ENCODE peak calls at places on chromosomes 1 and 21, in four cellular contexts. Y is SK-N-SH, K is endothelial cell of umbilical vein, Q is HCT116. V is an unnamed sample.

GRCh38 chr1:228515200-228515834 is 28.1 kb downstream of the RNF187 start:
- DNase-seq in Y (peak), Q (peak), K (peak), V (peak)

GRCh38 chr21:21290751-21291150 is 292.5 kb downstream of the NCAM2 start:
- DNase-seq in Q (no peak), K (no peak), Y (peak), V (no peak)

GRCh38 chr1:35448344-35448801 is 108.8 kb downstream of the KIAA0319L start:
- DNase-seq in Q (no peak), Y (no peak), K (peak), V (no peak)

GRCh38 chr1:167533851-167534300 is 15.5 kb upstream of the CD247 start:
- DNase-seq in Q (peak), K (peak), Y (peak), V (no peak)

GRCh38 chr1:153629971-153630370 is 1.7 kb downstream of the S100A1 start:
- DNase-seq in Y (no peak), Q (no peak), K (no peak), V (no peak)

GRCh38 chr1:25610822-25611630 is 5.6 kb upstream of the MAN1C1 start:
- DNase-seq in K (no peak), Q (peak), Y (peak), V (no peak)

GRCh38 chr1:170067253-170067819 is 7.2 kb downstream of the KIFAP3 start:
- DNase-seq in Y (no peak), K (peak), Q (no peak), V (no peak)

GRCh38 chr1:229230136-229230892 is 40.6 kb upstream of the RAB4A start:
- DNase-seq in Y (no peak), Q (no peak), K (no peak), V (no peak)

GRCh38 chr1:210724768-210725167 is 396.1 kb downstream of the HHAT start:
- DNase-seq in K (no peak), Q (no peak), Y (no peak), V (no peak)

GRCh38 chr21:28602581-28602980 is 390.1 kb downstream of the LTN1 start:
- DNase-seq in Q (no peak), K (no peak), Y (no peak), V (no peak)

GRCh38 chr1:16266411-16267118 is 29.6 kb upstream of the CPLANE2 start:
- DNase-seq in K (peak), Q (no peak), Y (peak), V (no peak)

GRCh38 chr1:28290851-28291250 is 31.5 kb downstream of the SESN2 start:
- DNase-seq in Y (no peak), Q (no peak), K (no peak), V (no peak)

GRCh38 chr1:4119516-4120220 is 219.6 kb upstream of the C1orf174 start:
- DNase-seq in K (no peak), Y (no peak), Q (no peak), V (no peak)

GRCh38 chr1:86489242-86489878 is 20.6 kb downstream of the CLCA1 start:
- DNase-seq in Q (no peak), K (no peak), Y (no peak), V (no peak)

GRCh38 chr1:100325415-100326324 is 26.6 kb upstream of the CDC14A start:
- DNase-seq in K (no peak), Y (no peak), Q (no peak), V (no peak)

GRCh38 chr1:37020653-37021277 is 13.6 kb downstream of the GRIK3 start:
- DNase-seq in K (peak), Y (no peak), Q (no peak), V (no peak)

GRCh38 chr1:155961937-155962336 is 16.4 kb downstream of the ARHGEF2 start:
- DNase-seq in Q (peak), Y (no peak), K (peak), V (no peak)

GRCh38 chr1:66704177-66704880 is 47.9 kb upstream of the DYNLT5 start:
- DNase-seq in K (no peak), Y (no peak), Q (no peak), V (no peak)

GRCh38 chr1:94044290-94044790 is 76.6 kb downstream of the ABCA4 start:
- DNase-seq in Y (no peak), K (peak), Q (no peak), V (no peak)

GRCh38 chr1:6447818-6448748 is 17.9 kb downstream of the TNFRSF25 start:
- DNase-seq in K (no peak), Q (peak), Y (no peak), V (no peak)

GRCh38 chr1:43806183-43806582 is 98.8 kb downstream of the ST3GAL3 start:
- DNase-seq in Y (no peak), K (no peak), Q (no peak), V (no peak)

GRCh38 chr1:7013833-7014639 is 228.8 kb downstream of the CAMTA1 start:
- DNase-seq in K (no peak), Y (no peak), Q (no peak), V (no peak)

GRCh38 chr21:16095005-16095404 is 365.2 kb downstream of the USP25 start:
- DNase-seq in Q (no peak), Y (peak), K (no peak), V (no peak)

GRCh38 chr1:59146651-59147358 is 150.1 kb upstream of the FGGY start:
- DNase-seq in K (peak), Q (no peak), Y (peak), V (no peak)

GRCh38 chr1:152967201-152967600 is 3.2 kb upstream of the SPRR4 start:
- DNase-seq in K (no peak), Y (no peak), Q (no peak), V (no peak)

GRCh38 chr1:181587870-181588438 is 104.6 kb downstream of the CACNA1E start:
- DNase-seq in Q (no peak), K (no peak), Y (peak), V (no peak)

GRCh38 chr1:246587606-246588005 is 21.4 kb downstream of the CNST start:
- DNase-seq in K (peak), Q (no peak), Y (no peak), V (no peak)

GRCh38 chr1:107750364-107750959 is 214.5 kb downstream of the VAV3 start:
- DNase-seq in K (peak), Q (peak), Y (peak), V (peak)

GRCh38 chr21:45431781-45432572 is 27.0 kb downstream of the COL18A1 start:
- DNase-seq in Q (no peak), Y (no peak), K (no peak), V (no peak)

GRCh38 chr1:208682664-208683013 is 438.5 kb upstream of the PLXNA2 start:
- DNase-seq in Q (no peak), Y (peak), K (peak), V (no peak)

GRCh38 chr1:30606166-30606565 is 117.2 kb downstream of the MATN1 start:
- DNase-seq in K (no peak), Y (no peak), Q (no peak), V (no peak)

GRCh38 chr1:60978421-60979357 is 103.7 kb upstream of the NFIA start:
- DNase-seq in Y (peak), Q (no peak), K (peak), V (peak)

GRCh38 chr1:72230746-72231145 is 51.6 kb downstream of the NEGR1 start:
- DNase-seq in Q (no peak), Y (no peak), K (peak), V (no peak)

GRCh38 chr1:226633541-226634155 is 85.1 kb downstream of the STUM start:
- DNase-seq in Q (no peak), Y (no peak), K (no peak), V (no peak)

GRCh38 chr1:28329395-28330153 is 734 bp downstream of the MED18 start:
- DNase-seq in K (peak), Q (no peak), Y (peak), V (no peak)

DNA sequence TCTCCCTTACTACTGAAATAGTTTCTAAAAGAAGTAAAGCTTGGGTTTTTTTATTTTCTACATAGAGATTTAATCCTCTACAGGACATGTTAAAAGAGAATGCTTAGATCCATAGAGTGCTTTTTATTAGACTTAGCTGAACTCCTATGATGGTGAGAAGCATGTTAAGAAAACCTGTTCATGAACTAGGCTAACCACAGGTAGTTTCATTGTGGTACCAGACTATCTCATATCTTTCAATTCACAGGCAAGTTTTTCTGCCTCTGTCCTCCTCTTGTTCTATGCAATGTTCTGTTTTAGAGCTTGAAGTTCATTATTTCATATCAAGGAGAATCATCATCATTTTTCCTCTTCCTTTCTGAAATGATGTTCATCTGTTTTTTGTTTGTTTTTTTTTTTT is 65.4 kb downstream of the ELAVL4 start:
- DNase-seq in Q (no peak), K (no peak), Y (no peak), V (no peak)
- H3K27ac ChIP-seq in Q (no peak), K (no peak), Y (no peak), V (no peak)

GRCh38 chr1:159040893-159041724 is 31.4 kb downstream of the IFI16 start:
- DNase-seq in K (no peak), Q (no peak), Y (no peak), V (no peak)

DNA sequence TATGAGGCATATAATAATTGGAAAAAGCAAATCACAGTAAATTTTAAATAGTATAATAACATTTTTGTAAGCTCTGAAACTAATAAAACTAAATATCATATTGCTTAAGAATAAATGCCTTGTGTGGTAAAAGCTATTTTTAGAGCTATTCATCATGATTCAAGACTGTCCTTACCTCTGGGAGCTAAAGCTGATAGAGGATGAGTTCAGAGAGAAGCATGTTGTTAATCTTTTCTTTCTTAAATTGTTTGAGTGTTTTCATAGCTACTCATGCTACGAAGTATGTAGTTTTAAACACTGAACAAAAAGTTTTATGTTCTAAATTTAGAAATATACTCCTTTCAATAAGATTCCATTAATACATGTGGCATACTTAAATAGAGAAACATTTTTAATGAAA is 30.5 kb downstream of the IFI16 start:
- DNase-seq in K (no peak), Q (no peak), Y (no peak), V (no peak)
- H3K9ac ChIP-seq in K (no peak), Q (no peak), Y (peak), V (no peak)

GRCh38 chr21:14384453-14384852 is 1.5 kb upstream of the HSPA13 start:
- DNase-seq in K (no peak), Q (no peak), Y (no peak), V (no peak)

GRCh38 chr21:14388282-14388681 is 5.3 kb upstream of the HSPA13 start:
- DNase-seq in Q (no peak), Y (no peak), K (no peak), V (no peak)

GRCh38 chr21:14382835-14383595 is at the start of gene HSPA13:
- DNase-seq in K (peak), Q (peak), Y (peak), V (peak)

GRCh38 chr21:14382486-14382834 is 486 bp downstream of the HSPA13 start:
- DNase-seq in Q (no peak), K (no peak), Y (no peak), V (no peak)

GRCh38 chr21:14383596-14384210 is 757 bp upstream of the HSPA13 start:
- DNase-seq in Y (no peak), Q (no peak), K (no peak), V (no peak)
- TF ChIP-seq POLR2AphosphoS5 in Y (no peak), Q (no peak), K (no peak), V (no peak)

DNA sequence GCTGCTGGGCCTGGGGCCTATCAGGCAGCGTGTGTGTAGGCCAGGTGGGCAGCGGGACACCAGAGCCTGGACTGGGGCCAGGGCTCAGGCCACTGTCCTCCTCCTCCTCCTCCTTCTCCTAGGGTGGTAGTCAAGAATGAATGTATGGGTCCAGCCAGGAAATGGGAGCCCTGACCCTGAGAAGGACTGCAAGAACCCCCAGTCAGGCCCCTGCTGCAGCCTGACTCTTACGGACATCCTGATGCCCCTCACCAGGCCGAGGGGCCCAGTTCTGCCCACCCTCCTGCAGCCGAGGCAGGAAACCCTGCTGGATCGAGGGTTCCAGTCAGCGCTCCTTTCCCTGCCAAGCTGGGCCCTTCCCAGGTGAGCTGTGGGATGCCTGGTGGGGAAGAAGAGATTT is 3.5 kb downstream of the SLFNL1 start:
- DNase-seq in Q (no peak), K (no peak), Y (peak), V (no peak)
- H3K27ac ChIP-seq in Q (no peak), K (no peak), Y (no peak), V (no peak)

DNA sequence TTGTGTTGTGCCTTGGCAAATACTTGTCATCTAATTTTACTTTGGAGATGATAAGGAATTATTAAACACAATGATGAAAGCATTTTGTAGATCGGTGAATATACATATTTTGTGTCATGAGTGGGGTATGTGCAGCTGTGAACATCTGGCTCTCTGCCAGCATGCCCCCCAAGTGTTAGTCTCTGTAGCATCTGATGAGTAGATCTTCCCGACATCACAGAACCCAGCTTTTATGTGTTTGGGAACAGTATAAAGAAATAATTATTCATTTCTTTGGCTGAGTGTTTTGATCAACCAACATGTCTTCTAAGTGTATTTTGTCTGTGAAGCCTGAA is 4.5 kb upstream of the CTNNBIP1 start:
- DNase-seq in K (no peak), Q (no peak), Y (no peak), V (no peak)
- H3K9ac ChIP-seq in K (no peak), Q (no peak), Y (no peak), V (no peak)

DNA sequence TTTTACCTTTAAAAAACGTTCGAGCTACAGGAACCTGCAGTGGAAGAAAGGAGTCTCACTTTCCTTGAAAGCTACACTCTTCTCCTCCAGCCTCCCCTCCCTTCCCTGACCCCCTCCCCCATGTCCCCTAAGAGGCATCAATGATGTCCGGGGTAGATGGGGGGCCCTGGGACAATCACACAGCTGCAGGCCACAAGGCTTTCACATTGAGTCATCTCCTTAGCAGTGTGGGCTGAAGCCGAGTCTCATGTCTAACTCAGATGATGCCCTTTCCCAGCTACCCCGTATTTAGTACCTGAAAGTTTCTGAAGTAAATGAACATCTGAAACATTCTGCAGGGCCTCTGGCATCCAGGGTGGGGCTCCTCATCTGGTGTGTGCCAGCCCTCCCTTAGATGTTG is 6.3 kb upstream of the GPR25 start:
- DNase-seq in Q (no peak), K (no peak), Y (no peak), V (no peak)
- TF ChIP-seq POLR2AphosphoS5 in Q (no peak), K (no peak), Y (no peak), V (no peak)